ENCODE peak calls at places on chromosomes 13 and 19, in eight cellular contexts. D, M, X, W, I, L, E and H are unnamed samples.

GRCh38 chr19:38812841-38813320 is at the start of gene LGALS4:
- DNase-seq in D (no peak), M (peak), X (peak), W (no peak), I (no peak), L (no peak), E (no peak), H (no peak)

GRCh38 chr13:45367358-45367757 is 26.4 kb upstream of the TPT1 start:
- DNase-seq in D (peak), M (peak), X (no peak), W (no peak), I (peak), L (peak), E (peak), H (peak)

GRCh38 chr13:113652404-113653263 is 5.4 kb downstream of the ATP4B start:
- DNase-seq in D (no peak), M (peak), X (no peak), W (no peak), I (no peak), L (no peak), E (no peak), H (no peak)

GRCh38 chr19:39400997-39401548 is 5.6 kb upstream of the ZFP36 start:
- DNase-seq in D (no peak), M (no peak), X (no peak), W (no peak), I (no peak), L (no peak), E (no peak), H (no peak)

GRCh38 chr19:42113641-42114348 is 18.5 kb downstream of the POU2F2 start:
- DNase-seq in D (no peak), M (no peak), X (no peak), W (no peak), I (no peak), L (peak), E (no peak), H (no peak)

GRCh38 chr13:40445557-40445990 is 220.9 kb downstream of the FOXO1 start:
- DNase-seq in D (peak), M (no peak), X (no peak), W (no peak), I (no peak), L (peak), E (no peak), H (no peak)

GRCh38 chr13:102881819-102882686 is 36.2 kb downstream of the ERCC5 start:
- DNase-seq in D (no peak), M (no peak), X (no peak), W (no peak), I (no peak), L (no peak), E (no peak), H (peak)

GRCh38 chr13:31159306-31159705 is 2.4 kb downstream of the HSPH1 start:
- DNase-seq in D (no peak), M (no peak), X (no peak), W (no peak), I (no peak), L (no peak), E (no peak), H (no peak)

GRCh38 chr19:55355213-55355821 is 798 bp upstream of the COX6B2 start:
- DNase-seq in D (no peak), M (no peak), X (no peak), W (no peak), I (no peak), L (no peak), E (no peak), H (no peak)

GRCh38 chr13:97559030-97559429 is 125.1 kb downstream of the RAP2A start:
- DNase-seq in D (no peak), M (no peak), X (no peak), W (no peak), I (no peak), L (no peak), E (no peak), H (no peak)

GRCh38 chr19:39320948-39321831 is 527 bp upstream of the LRFN1 start:
- DNase-seq in D (no peak), M (no peak), X (no peak), W (no peak), I (no peak), L (no peak), E (no peak), H (no peak)

GRCh38 chr13:30872685-30873443 is 33.2 kb upstream of the MEDAG start:
- DNase-seq in D (no peak), M (no peak), X (no peak), W (peak), I (no peak), L (no peak), E (no peak), H (no peak)

GRCh38 chr19:41957161-41957837 is 1.8 kb downstream of the RABAC1 start:
- DNase-seq in D (no peak), M (peak), X (no peak), W (no peak), I (no peak), L (no peak), E (no peak), H (no peak)

GRCh38 chr19:18280247-18281081 is 958 bp downstream of the JUND start:
- DNase-seq in D (peak), M (peak), X (peak), W (peak), I (peak), L (peak), E (peak), H (peak)

GRCh38 chr13:103140001-103140671 is 73.9 kb upstream of the SLC10A2 start:
- DNase-seq in D (no peak), M (no peak), X (peak), W (no peak), I (no peak), L (peak), E (no peak), H (peak)

GRCh38 chr19:2394054-2394668 is 33.2 kb downstream of the TIMM13 start:
- DNase-seq in D (no peak), M (no peak), X (no peak), W (no peak), I (no peak), L (peak), E (no peak), H (no peak)

GRCh38 chr19:28652790-28653189 is 560.2 kb downstream of the UQCRFS1 start:
- DNase-seq in D (no peak), M (no peak), X (no peak), W (peak), I (no peak), L (no peak), E (no peak), H (no peak)

GRCh38 chr19:50175924-50176323 is 12.8 kb upstream of the IZUMO2 start:
- DNase-seq in D (no peak), M (no peak), X (no peak), W (no peak), I (no peak), L (no peak), E (no peak), H (no peak)

GRCh38 chr13:40113644-40114304 is 458.3 kb downstream of the COG6 start:
- DNase-seq in D (no peak), M (no peak), X (no peak), W (no peak), I (no peak), L (no peak), E (no peak), H (no peak)

GRCh38 chr13:33509642-33510229 is 224.2 kb upstream of the STARD13 start:
- DNase-seq in D (no peak), M (no peak), X (no peak), W (peak), I (no peak), L (no peak), E (no peak), H (peak)

GRCh38 chr19:8459520-8460260 is 14.9 kb downstream of the HNRNPM start:
- DNase-seq in D (no peak), M (no peak), X (no peak), W (no peak), I (no peak), L (no peak), E (no peak), H (no peak)

GRCh38 chr13:39913928-39914327 is 258.5 kb downstream of the COG6 start:
- DNase-seq in D (no peak), M (no peak), X (no peak), W (no peak), I (no peak), L (no peak), E (no peak), H (peak)

GRCh38 chr19:48249502-48250014 is 6.2 kb downstream of the CARD8 start:
- DNase-seq in D (peak), M (no peak), X (no peak), W (no peak), I (peak), L (peak), E (peak), H (no peak)

GRCh38 chr19:19162495-19162894 is 7.6 kb downstream of the MEF2B start:
- DNase-seq in D (no peak), M (no peak), X (no peak), W (no peak), I (no peak), L (no peak), E (no peak), H (no peak)

GRCh38 chr19:6362351-6362801 is 1.0 kb downstream of the CLPP start:
- DNase-seq in D (peak), M (no peak), X (no peak), W (no peak), I (peak), L (no peak), E (no peak), H (no peak)

GRCh38 chr19:9903341-9903740 is 33.0 kb downstream of the OLFM2 start:
- DNase-seq in D (no peak), M (no peak), X (no peak), W (no peak), I (no peak), L (no peak), E (no peak), H (no peak)

GRCh38 chr13:94128430-94128829 is 351.1 kb downstream of the DCT start:
- DNase-seq in D (no peak), M (no peak), X (peak), W (peak), I (no peak), L (no peak), E (no peak), H (peak)

GRCh38 chr19:17642656-17643055 is 45.5 kb downstream of the UNC13A start:
- DNase-seq in D (no peak), M (no peak), X (no peak), W (no peak), I (no peak), L (no peak), E (no peak), H (no peak)